ENCODE peak calls at places on chromosomes 4 and X, in five cellular contexts. P is neural progenitor cell, A is H9, Q is MM.1S, W is endothelial cell of umbilical vein. F is an unnamed sample.

GRCh38 chr4:141660880-141661279 is 24.5 kb downstream of the IL15 start:
- DNase-seq in A (no peak), W (no peak), P (no peak), Q (no peak), F (no peak)

GRCh38 chr4:102527695-102528094 is 26.5 kb downstream of the NFKB1 start:
- DNase-seq in A (no peak), P (no peak), W (no peak), Q (no peak), F (no peak)

GRCh38 chr4:128461300-128462103 is 173.9 kb upstream of the PGRMC2 start:
- DNase-seq in W (peak), A (no peak), P (peak), Q (no peak), F (no peak)

GRCh38 chr4:16731776-16732380 is 166.6 kb downstream of the LDB2 start:
- DNase-seq in A (no peak), W (no peak), P (no peak), Q (no peak), F (no peak)

GRCh38 chr4:21451032-21451431 is 497.5 kb downstream of the KCNIP4 start:
- DNase-seq in Q (no peak), W (no peak), A (no peak), P (no peak), F (no peak)

GRCh38 chr4:10554694-10555093 is 97.5 kb upstream of the ZNF518B start:
- DNase-seq in W (peak), P (peak), A (peak), Q (peak), F (no peak)

GRCh38 chr4:74615411-74615810 is 170.5 kb downstream of the AREG start:
- DNase-seq in Q (no peak), P (no peak), A (no peak), W (no peak), F (no peak)

GRCh38 chr4:26223160-26223559 is 97.7 kb upstream of the RBPJ start:
- DNase-seq in P (no peak), A (no peak), Q (no peak), W (no peak), F (no peak)

GRCh38 chr4:184514121-184514988 is 40.0 kb upstream of the IRF2 start:
- DNase-seq in Q (no peak), W (peak), P (peak), A (no peak), F (peak)

GRCh38 chr4:176383273-176384077 is 63.7 kb downstream of the SPCS3 start:
- DNase-seq in P (no peak), W (peak), Q (no peak), A (no peak), F (no peak)

GRCh38 chr4:6182390-6183280 is 17.7 kb downstream of the JAKMIP1 start:
- DNase-seq in W (no peak), Q (no peak), P (no peak), A (no peak), F (no peak)

DNA sequence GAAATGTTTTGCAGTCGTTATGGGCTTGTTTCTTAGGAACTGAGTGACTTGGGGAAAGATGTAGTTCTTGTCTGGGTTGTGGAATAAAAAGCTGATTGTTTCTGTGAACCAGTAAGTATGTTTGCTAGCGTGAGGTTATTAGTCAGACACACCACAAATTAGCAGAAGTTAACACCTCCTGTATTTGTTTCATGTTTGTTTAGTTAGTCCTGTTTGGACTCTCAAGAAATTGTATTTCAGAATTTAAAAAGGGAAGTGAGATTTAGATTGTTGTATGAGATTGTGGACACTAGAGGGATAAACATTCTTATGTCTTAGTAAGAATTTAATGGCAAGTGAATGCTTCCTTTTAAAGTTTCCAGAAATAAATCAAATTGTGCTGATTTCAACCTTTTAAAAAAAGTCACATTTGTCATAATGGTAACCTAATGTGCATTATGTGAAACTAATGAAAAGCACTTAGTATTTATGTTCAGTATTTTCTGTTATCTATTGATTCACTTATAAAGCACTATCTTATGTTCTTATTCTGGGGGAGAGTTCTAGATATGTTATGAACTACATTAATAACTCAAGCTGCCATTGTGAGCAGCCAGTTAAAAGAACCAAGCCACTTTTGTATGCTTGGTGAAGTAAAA is 25.6 kb downstream of the ATP10D start:
- DNase-seq in P (no peak), W (peak), A (no peak), Q (peak), F (no peak)
- H3K9ac ChIP-seq in P (no peak), W (no peak), A (no peak), Q (no peak), F (no peak)

GRCh38 chrX:151722241-151722846 is 6.5 kb downstream of the FATE1 start:
- DNase-seq in W (no peak), P (peak), A (peak), Q (no peak), F (peak)
- TF ChIP-seq CTCF in W (peak), P (peak), A (peak), Q (no peak), F (no peak)

DNA sequence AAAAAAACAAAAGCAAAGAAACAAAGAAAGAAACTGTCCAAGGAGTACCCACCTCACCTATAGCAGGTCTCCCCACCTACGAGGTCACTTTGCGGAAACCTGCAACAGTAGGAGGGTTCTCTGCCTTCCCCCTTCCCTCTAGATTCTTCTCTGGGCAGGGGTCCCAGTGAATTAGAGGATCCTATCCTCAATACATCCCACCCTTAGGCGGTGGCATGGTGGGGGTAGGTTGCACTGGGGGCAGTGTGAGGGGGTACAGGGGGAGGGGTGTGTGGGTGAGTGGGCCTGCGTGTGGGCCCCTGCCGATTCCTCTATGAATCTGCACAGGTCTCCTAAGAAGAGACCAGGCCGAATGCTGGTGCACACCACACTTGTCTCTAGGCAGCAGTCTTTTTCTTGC is 65.4 kb downstream of the NBDY start:
- DNase-seq in P (no peak), Q (no peak), A (no peak), W (no peak), F (no peak)
- H3K27ac ChIP-seq in P (no peak), Q (no peak), A (no peak), W (no peak), F (no peak)

GRCh38 chrX:42119076-42119475 is 195.7 kb upstream of the CASK start:
- DNase-seq in P (no peak), Q (no peak), A (no peak), W (peak), F (no peak)
- H3K9ac ChIP-seq in P (no peak), Q (no peak), A (no peak), W (no peak), F (no peak)

GRCh38 chrX:152915541-152916241 is 17.8 kb downstream of the ZNF185 start:
- DNase-seq in W (peak), P (peak), A (peak), Q (peak), F (no peak)

GRCh38 chrX:152912121-152912520 is 14.3 kb downstream of the ZNF185 start:
- DNase-seq in W (no peak), A (peak), P (no peak), Q (no peak), F (no peak)

GRCh38 chrX:152912641-152913040 is 14.8 kb downstream of the ZNF185 start:
- DNase-seq in Q (no peak), W (no peak), P (no peak), A (no peak), F (no peak)

GRCh38 chrX:152913915-152914314 is 16.0 kb downstream of the ZNF185 start:
- DNase-seq in P (no peak), A (no peak), W (no peak), Q (no peak), F (no peak)

DNA sequence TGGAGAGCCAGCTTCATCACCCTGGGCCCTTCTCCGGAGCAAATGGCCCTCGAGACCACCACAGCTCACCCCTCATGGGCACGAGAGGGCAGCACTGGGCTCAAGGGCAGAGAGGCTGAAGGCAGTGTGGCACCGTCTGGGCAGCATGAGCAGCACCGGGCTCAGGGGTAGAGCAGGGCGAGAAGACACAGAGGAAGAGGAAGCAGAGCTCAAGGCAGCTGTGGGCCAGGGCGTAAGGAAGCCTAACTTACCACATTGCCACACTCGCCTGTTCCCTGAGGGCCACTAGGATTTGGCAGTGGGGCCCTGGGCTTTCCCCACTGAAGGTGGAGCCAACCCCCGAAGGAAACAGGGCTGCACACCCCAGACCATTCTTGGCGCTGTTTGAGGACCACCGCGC is 15.5 kb downstream of the ZNF185 start:
- DNase-seq in A (no peak), W (no peak), Q (no peak), P (no peak), F (no peak)
- TF ChIP-seq CTCF in A (no peak), W (no peak), Q (no peak), P (no peak), F (no peak)

DNA sequence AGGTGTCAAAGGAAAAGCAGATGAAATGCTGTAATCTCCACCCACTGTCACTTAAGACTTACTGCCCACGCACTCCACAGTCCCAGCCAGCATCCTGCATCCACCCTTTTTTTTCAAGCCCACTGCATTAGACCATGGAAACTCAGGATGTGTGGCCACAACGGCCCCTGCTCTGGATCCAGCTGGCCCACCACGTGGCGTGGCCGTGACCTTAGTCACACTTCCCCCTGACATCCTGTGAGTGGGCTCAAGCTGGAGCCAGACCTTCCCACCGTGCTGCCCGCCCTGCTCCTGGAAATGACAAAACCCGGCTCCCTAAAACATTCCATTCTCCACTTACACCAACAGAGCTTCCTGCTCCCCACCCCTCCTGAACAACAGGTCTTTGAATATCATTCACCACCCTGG is 588.3 kb upstream of the DIPK2B start:
- DNase-seq in Q (no peak), P (no peak), W (peak), A (no peak), F (peak)
- H3K27ac ChIP-seq in Q (no peak), P (no peak), W (peak), A (no peak), F (no peak)

GRCh38 chrX:154775611-154776349 is 13.1 kb downstream of the DKC1 start:
- DNase-seq in P (no peak), Q (peak), W (no peak), A (no peak), F (peak)
- H3K9ac ChIP-seq in P (no peak), Q (no peak), W (no peak), A (no peak), F (no peak)

DNA sequence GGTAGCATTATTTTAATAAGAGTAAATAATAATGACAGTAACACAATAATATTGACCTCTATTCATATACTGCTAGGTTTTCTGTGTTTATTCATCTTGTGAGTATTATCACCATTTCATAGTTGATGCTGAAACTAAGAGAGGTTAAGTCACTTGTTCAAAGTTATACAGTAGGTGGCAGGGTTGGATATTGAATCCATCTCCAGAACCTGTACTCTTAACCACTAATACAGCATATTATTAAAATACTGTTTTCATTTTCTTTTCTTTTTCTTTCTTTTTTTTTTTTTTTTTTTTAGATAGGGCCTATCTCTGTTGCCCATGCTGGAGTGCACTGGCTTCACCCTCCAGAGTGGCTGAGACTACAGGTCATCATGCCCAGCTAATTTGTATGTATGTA is 7.1 kb upstream of the ELF2 start:
- DNase-seq in A (no peak), P (no peak), Q (peak), W (peak), F (no peak)
- TF ChIP-seq CTCF in A (no peak), P (no peak), Q (peak), W (no peak), F (peak)